ENCODE peak calls at places on chromosomes 2 and 18, in nine cellular contexts. One of them, this sample, is unnamed.

GRCh38 chr2:183029219-183029618 is 9.0 kb downstream of the NCKAP1 start:
- DNase-seq in GM10248: no peak
- DNase-seq in A673: no peak
- DNase-seq in upper lobe of left lung: no peak
- DNase-seq in cardiac fibroblast: peak; percentile 29
- DNase-seq in esophagus squamous epithelium: no peak
- DNase-seq in BJ: no peak
- DNase-seq in B cell: no peak
- DNase-seq in fibroblast of pulmonary artery: peak; percentile 21
- DNase-seq in this sample: no peak

GRCh38 chr2:241272722-241273551 is 42.5 kb downstream of the HDLBP start:
- DNase-seq in GM10248: peak; percentile 83
- DNase-seq in A673: peak; percentile 78
- DNase-seq in upper lobe of left lung: peak; percentile 95
- DNase-seq in cardiac fibroblast: peak; percentile 64
- DNase-seq in esophagus squamous epithelium: no peak
- DNase-seq in BJ: no peak
- DNase-seq in B cell: peak; percentile 41
- DNase-seq in fibroblast of pulmonary artery: peak; percentile 64
- DNase-seq in this sample: no peak

GRCh38 chr2:46981662-46982351 is 66.2 kb upstream of the MCFD2 start:
- DNase-seq in GM10248: no peak
- DNase-seq in A673: no peak
- DNase-seq in upper lobe of left lung: no peak
- DNase-seq in cardiac fibroblast: no peak
- DNase-seq in esophagus squamous epithelium: no peak
- DNase-seq in BJ: no peak
- DNase-seq in B cell: no peak
- DNase-seq in fibroblast of pulmonary artery: no peak
- DNase-seq in this sample: no peak

GRCh38 chr2:18117592-18117991 is 239.1 kb downstream of the KCNS3 start:
- DNase-seq in GM10248: peak; percentile 25
- DNase-seq in A673: peak; percentile 78
- DNase-seq in upper lobe of left lung: no peak
- DNase-seq in cardiac fibroblast: peak; percentile 44
- DNase-seq in esophagus squamous epithelium: no peak
- DNase-seq in BJ: no peak
- DNase-seq in B cell: no peak
- DNase-seq in fibroblast of pulmonary artery: peak; percentile 36
- DNase-seq in this sample: no peak

GRCh38 chr2:100765481-100765880 is 54.5 kb upstream of the NPAS2 start:
- DNase-seq in GM10248: no peak
- DNase-seq in A673: peak; percentile 26
- DNase-seq in upper lobe of left lung: no peak
- DNase-seq in cardiac fibroblast: no peak
- DNase-seq in esophagus squamous epithelium: no peak
- DNase-seq in BJ: no peak
- DNase-seq in B cell: no peak
- DNase-seq in fibroblast of pulmonary artery: peak; percentile 42
- DNase-seq in this sample: no peak

GRCh38 chr2:212328129-212328528 is 210.5 kb downstream of the ERBB4 start:
- DNase-seq in GM10248: no peak
- DNase-seq in A673: peak; percentile 75
- DNase-seq in upper lobe of left lung: no peak
- DNase-seq in cardiac fibroblast: no peak
- DNase-seq in esophagus squamous epithelium: no peak
- DNase-seq in BJ: no peak
- DNase-seq in B cell: no peak
- DNase-seq in fibroblast of pulmonary artery: no peak
- DNase-seq in this sample: no peak

GRCh38 chr2:31137211-31138036 is 816 bp downstream of the GALNT14 start:
- DNase-seq in GM10248: peak; percentile 27
- DNase-seq in A673: peak; percentile 54
- DNase-seq in upper lobe of left lung: peak; percentile 85
- DNase-seq in cardiac fibroblast: no peak
- DNase-seq in esophagus squamous epithelium: no peak
- DNase-seq in BJ: no peak
- DNase-seq in B cell: no peak
- DNase-seq in fibroblast of pulmonary artery: no peak
- DNase-seq in this sample: no peak

GRCh38 chr2:175049671-175050070 is 44.5 kb upstream of the CHN1 start:
- DNase-seq in GM10248: no peak
- DNase-seq in A673: no peak
- DNase-seq in upper lobe of left lung: no peak
- DNase-seq in cardiac fibroblast: no peak
- DNase-seq in esophagus squamous epithelium: no peak
- DNase-seq in BJ: no peak
- DNase-seq in B cell: no peak
- DNase-seq in fibroblast of pulmonary artery: no peak
- DNase-seq in this sample: no peak

GRCh38 chr2:194343167-194343566 is 1313.9 kb upstream of the SLC39A10 start:
- DNase-seq in GM10248: no peak
- DNase-seq in A673: no peak
- DNase-seq in upper lobe of left lung: no peak
- DNase-seq in cardiac fibroblast: no peak
- DNase-seq in esophagus squamous epithelium: no peak
- DNase-seq in BJ: no peak
- DNase-seq in B cell: no peak
- DNase-seq in fibroblast of pulmonary artery: no peak
- DNase-seq in this sample: no peak

GRCh38 chr18:62201870-62202269 is 14.8 kb downstream of the RELCH start:
- DNase-seq in GM10248: no peak
- DNase-seq in A673: no peak
- DNase-seq in upper lobe of left lung: no peak
- DNase-seq in cardiac fibroblast: no peak
- DNase-seq in esophagus squamous epithelium: no peak
- DNase-seq in BJ: no peak
- DNase-seq in B cell: no peak
- DNase-seq in fibroblast of pulmonary artery: no peak
- DNase-seq in this sample: no peak

GRCh38 chr2:134074619-134075018 is 179.3 kb upstream of the MGAT5 start:
- DNase-seq in GM10248: no peak
- DNase-seq in A673: no peak
- DNase-seq in upper lobe of left lung: no peak
- DNase-seq in cardiac fibroblast: no peak
- DNase-seq in esophagus squamous epithelium: no peak
- DNase-seq in BJ: no peak
- DNase-seq in B cell: no peak
- DNase-seq in fibroblast of pulmonary artery: no peak
- DNase-seq in this sample: no peak

GRCh38 chr2:128921740-128922139 is 603.1 kb upstream of the HS6ST1 start:
- DNase-seq in GM10248: no peak
- DNase-seq in A673: no peak
- DNase-seq in upper lobe of left lung: no peak
- DNase-seq in cardiac fibroblast: no peak
- DNase-seq in esophagus squamous epithelium: no peak
- DNase-seq in BJ: no peak
- DNase-seq in B cell: no peak
- DNase-seq in fibroblast of pulmonary artery: no peak
- DNase-seq in this sample: no peak

GRCh38 chr18:2891526-2892431 is 45.0 kb downstream of the EMILIN2 start:
- DNase-seq in GM10248: no peak
- DNase-seq in A673: no peak
- DNase-seq in upper lobe of left lung: no peak
- DNase-seq in cardiac fibroblast: no peak
- DNase-seq in esophagus squamous epithelium: no peak
- DNase-seq in BJ: no peak
- DNase-seq in B cell: peak; percentile 23
- DNase-seq in fibroblast of pulmonary artery: no peak
- DNase-seq in this sample: no peak

DNA sequence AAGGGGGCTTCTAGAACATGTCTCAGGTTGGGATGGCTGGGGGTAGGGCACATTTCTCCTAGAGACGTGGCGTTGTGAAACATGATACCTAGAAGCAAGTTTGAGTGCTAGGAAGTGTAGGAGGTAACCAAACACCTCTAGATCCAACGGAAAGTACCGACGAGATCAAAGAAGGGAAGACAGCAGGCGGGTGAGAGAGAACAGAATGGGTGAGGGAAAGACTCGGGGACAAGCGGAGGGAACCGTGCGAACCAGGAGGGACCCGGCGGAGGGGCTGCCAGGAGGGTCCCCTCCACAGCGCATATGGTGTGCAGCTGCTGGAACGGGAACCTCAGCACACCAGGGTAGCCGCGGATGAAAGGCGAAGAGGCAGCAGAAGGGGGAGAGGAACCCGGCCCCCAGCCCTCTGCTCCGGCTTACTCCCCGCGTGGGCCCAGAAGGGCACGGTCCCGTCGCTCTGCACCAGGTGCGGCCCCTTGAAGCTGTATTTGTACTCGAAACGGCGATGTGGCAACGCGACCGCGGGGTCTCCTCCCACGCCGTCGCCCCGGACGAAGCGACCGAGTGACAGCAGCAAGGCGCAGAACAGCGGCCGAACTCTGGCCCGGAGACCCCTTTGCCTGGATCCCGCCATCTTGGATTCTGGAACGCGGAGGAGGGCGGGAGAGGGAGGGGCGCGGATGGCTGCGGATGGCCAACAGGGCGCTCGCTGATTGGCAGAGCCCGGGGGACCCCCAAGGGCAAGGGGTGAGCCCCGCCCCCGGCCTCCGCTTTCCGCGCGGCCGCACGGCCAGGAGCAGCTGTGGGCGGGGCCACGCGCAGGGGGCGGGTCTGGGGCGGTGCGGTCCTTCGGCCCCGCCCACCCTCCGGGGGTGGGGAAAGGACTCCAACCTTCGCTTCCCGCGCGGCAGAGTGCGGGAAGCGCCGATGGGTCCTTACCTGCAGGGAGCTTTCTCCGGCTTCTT is at the start of gene LMAN1:
- DNase-seq in GM10248: peak; percentile 99
- DNase-seq in A673: peak; percentile 98
- DNase-seq in upper lobe of left lung: peak; percentile 99
- DNase-seq in cardiac fibroblast: peak; percentile 92
- DNase-seq in esophagus squamous epithelium: peak; percentile 59
- DNase-seq in BJ: peak; percentile 57
- DNase-seq in B cell: peak; percentile 89
- DNase-seq in fibroblast of pulmonary artery: peak; percentile 94
- DNase-seq in this sample: peak; percentile 98
- TF ChIP-seq CTCF in GM10248: no peak
- TF ChIP-seq CTCF in A673: no peak
- TF ChIP-seq CTCF in upper lobe of left lung: no peak
- TF ChIP-seq CTCF in cardiac fibroblast: no peak
- TF ChIP-seq CTCF in esophagus squamous epithelium: no peak
- TF ChIP-seq CTCF in BJ: no peak
- TF ChIP-seq CTCF in B cell: no peak
- TF ChIP-seq CTCF in fibroblast of pulmonary artery: no peak
- TF ChIP-seq CTCF in this sample: no peak

DNA sequence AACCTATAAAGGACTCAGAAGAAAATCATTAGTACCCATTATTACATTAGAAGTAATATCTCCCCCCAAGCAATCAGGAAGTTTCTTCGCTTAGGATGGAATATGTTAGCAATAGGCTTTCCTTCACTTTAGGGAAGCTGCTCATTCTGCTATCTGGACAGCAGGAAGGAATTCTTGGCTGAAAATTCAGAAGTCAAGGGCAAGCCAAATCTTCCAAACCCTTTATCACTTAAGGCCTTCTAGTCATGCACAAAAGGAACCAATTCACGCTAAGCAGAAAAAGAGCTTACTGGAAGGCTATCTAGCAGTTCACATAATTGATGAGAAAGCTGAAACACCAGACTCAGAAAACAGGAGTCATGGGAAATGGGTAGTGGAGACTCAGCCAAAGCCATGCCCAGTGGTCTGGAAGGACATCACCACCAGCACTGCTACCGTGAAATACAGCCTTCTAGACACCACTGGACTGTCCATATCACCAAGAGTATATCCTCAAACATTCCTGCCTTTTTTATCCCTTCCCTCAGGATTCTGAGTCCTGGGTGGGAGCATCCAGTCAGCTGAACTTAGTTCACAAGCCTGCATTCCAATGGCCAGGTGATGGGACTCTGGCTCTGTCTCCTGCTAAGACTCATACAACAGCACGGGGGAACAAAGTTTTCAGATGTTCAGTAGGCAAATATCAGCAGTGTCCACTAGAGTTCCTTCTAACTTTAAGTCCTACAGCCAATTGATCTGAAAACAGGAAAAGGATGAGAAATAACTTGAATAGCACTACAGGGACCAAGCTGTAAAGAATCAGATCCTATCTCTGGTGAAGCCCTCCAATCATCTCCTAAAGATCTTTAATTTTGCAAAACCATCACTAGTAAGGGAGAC is 14.8 kb upstream of the ADAM17 start:
- DNase-seq in GM10248: no peak
- DNase-seq in A673: no peak
- DNase-seq in upper lobe of left lung: no peak
- DNase-seq in cardiac fibroblast: peak; percentile 32
- DNase-seq in esophagus squamous epithelium: no peak
- DNase-seq in BJ: no peak
- DNase-seq in B cell: no peak
- DNase-seq in fibroblast of pulmonary artery: no peak
- DNase-seq in this sample: no peak
- TF ChIP-seq CTCF in GM10248: no peak
- TF ChIP-seq CTCF in A673: no peak
- TF ChIP-seq CTCF in upper lobe of left lung: no peak
- TF ChIP-seq CTCF in cardiac fibroblast: peak; percentile 7
- TF ChIP-seq CTCF in esophagus squamous epithelium: no peak
- TF ChIP-seq CTCF in BJ: peak; percentile 14
- TF ChIP-seq CTCF in B cell: no peak
- TF ChIP-seq CTCF in fibroblast of pulmonary artery: peak; percentile 24
- TF ChIP-seq CTCF in this sample: peak; percentile 54

GRCh38 chr2:5803547-5803946 is 111.4 kb downstream of the SOX11 start:
- DNase-seq in GM10248: no peak
- DNase-seq in A673: peak; percentile 69
- DNase-seq in upper lobe of left lung: no peak
- DNase-seq in cardiac fibroblast: no peak
- DNase-seq in esophagus squamous epithelium: no peak
- DNase-seq in BJ: no peak
- DNase-seq in B cell: no peak
- DNase-seq in fibroblast of pulmonary artery: no peak
- DNase-seq in this sample: no peak
- TF ChIP-seq CTCF in GM10248: no peak
- TF ChIP-seq CTCF in A673: no peak
- TF ChIP-seq CTCF in upper lobe of left lung: no peak
- TF ChIP-seq CTCF in cardiac fibroblast: no peak
- TF ChIP-seq CTCF in esophagus squamous epithelium: no peak
- TF ChIP-seq CTCF in BJ: no peak
- TF ChIP-seq CTCF in B cell: no peak
- TF ChIP-seq CTCF in fibroblast of pulmonary artery: no peak
- TF ChIP-seq CTCF in this sample: no peak

DNA sequence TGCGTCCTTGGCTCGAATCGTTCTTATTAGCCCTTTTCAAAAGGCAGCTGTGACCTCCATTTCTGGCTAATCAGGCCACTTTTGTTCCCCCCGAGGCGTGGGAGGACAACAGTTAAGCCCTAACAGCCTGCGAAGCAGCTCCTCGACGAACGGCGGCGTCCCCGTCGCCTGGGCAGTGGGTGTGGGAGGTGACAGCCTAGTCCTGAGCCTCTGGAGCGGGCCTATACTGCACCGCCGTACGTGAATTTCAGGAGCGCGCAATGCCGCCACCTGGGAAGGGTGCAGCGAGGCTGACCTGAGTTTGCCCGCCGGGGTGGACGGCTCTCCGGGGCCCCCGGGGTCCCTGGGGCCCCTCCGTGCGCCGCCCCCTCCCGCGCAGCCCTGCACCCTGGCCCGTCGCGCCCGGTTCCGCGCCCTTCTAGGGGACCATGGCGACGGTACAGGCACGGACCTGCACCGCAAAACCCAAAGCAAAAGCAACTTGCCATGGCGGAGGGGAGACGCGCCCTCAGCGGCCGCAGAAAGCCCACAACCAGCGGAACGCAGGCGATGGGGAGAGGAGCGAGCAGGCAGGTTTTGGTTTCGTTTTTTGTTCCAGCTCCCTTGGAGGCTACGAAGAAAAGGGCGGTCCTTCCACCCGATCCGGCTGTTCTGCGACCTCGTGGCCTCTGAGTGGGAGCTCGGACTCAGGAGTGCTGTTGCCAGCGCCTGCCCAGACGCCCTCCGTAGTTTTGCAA is at the start of gene RBM43:
- DNase-seq in GM10248: peak; percentile 92
- DNase-seq in A673: peak; percentile 89
- DNase-seq in upper lobe of left lung: peak; percentile 92
- DNase-seq in cardiac fibroblast: peak; percentile 94
- DNase-seq in esophagus squamous epithelium: peak; percentile 52
- DNase-seq in BJ: peak; percentile 73
- DNase-seq in B cell: peak; percentile 84
- DNase-seq in fibroblast of pulmonary artery: peak; percentile 97
- DNase-seq in this sample: no peak
- TF ChIP-seq CTCF in GM10248: no peak
- TF ChIP-seq CTCF in A673: no peak
- TF ChIP-seq CTCF in upper lobe of left lung: no peak
- TF ChIP-seq CTCF in cardiac fibroblast: no peak
- TF ChIP-seq CTCF in esophagus squamous epithelium: no peak
- TF ChIP-seq CTCF in BJ: no peak
- TF ChIP-seq CTCF in B cell: no peak
- TF ChIP-seq CTCF in fibroblast of pulmonary artery: no peak
- TF ChIP-seq CTCF in this sample: peak; percentile 50

This sample was measured in chondrocyte.